ENCODE peak calls at places on chromosomes 5 and 9, in seven cellular contexts. A is activated CD4-positive, alpha-beta T cell treated with anti-CD3 and anti-CD28 coated beads, Interleukin-2, amount 10 ng/mL, durations not matched to agents 7 days and 5 days; F is CD8-positive, alpha-beta memory T cell; X is CD4-positive, alpha-beta T cell; U is NCI-H1092; R is NT2/D1; Z is activated naive CD4-positive, alpha-beta T cell treated with Interleukin-2 at 50 U/mL for 16 hours. J is an unnamed sample.

GRCh38 chr9:93955356-93956182 is 414 bp upstream of the BARX1 start:
- DNase-seq in A (peak), F (no peak), U (peak), X (peak), Z (peak), R (no peak), J (no peak)

GRCh38 chr9:83444110-83444509 is 94.1 kb downstream of the FRMD3 start:
- DNase-seq in A (no peak), F (no peak), X (no peak), Z (no peak), U (no peak), R (no peak), J (no peak)

GRCh38 chr5:41465493-41466171 is 44.8 kb downstream of the PLCXD3 start:
- DNase-seq in X (no peak), U (no peak), F (no peak), R (no peak), A (no peak), Z (no peak), J (no peak)

GRCh38 chr9:97470076-97470475 is 31.4 kb upstream of the TMOD1 start:
- DNase-seq in R (no peak), A (no peak), U (peak), F (no peak), Z (no peak), X (no peak), J (no peak)

GRCh38 chr5:65100846-65101678 is 332.3 kb downstream of the CWC27 start:
- DNase-seq in X (peak), A (peak), F (no peak), Z (peak), U (peak), R (peak), J (no peak)

GRCh38 chr5:113245427-113246052 is 189.2 kb downstream of the TSSK1B start:
- DNase-seq in R (no peak), U (no peak), X (no peak), F (no peak), A (no peak), Z (no peak), J (no peak)

GRCh38 chr9:69325409-69326212 is 596 bp downstream of the ENTREP1 start:
- DNase-seq in Z (no peak), R (no peak), X (no peak), A (no peak), F (no peak), U (no peak), J (no peak)

GRCh38 chr5:53997736-53998627 is 312.4 kb downstream of the ARL15 start:
- DNase-seq in Z (no peak), U (no peak), X (no peak), R (peak), F (no peak), A (no peak), J (no peak)

GRCh38 chr5:134370306-134370870 is 981 bp upstream of the UBE2B start:
- DNase-seq in R (no peak), X (no peak), Z (peak), A (no peak), F (no peak), U (no peak), J (no peak)